ENCODE peak calls at places on chromosomes 12 and 14, in eight cellular contexts. Q is prostate gland, U is A172, H is natural killer cell, T is GM03348, C is amniotic epithelial cell, F is GM10248, Y is tibial nerve. K is an unnamed sample.

GRCh38 chr12:89325495-89325894 is 26.8 kb downstream of the DUSP6 start:
- DNase-seq in C (no peak), Y (no peak), T (no peak), F (no peak), U (no peak), Q (no peak), H (no peak), K (no peak)

GRCh38 chr12:76391461-76391860 is 43.2 kb upstream of the BBS10 start:
- DNase-seq in C (no peak), T (no peak), F (no peak), H (no peak), Y (no peak), U (no peak), Q (no peak), K (no peak)

GRCh38 chr12:49068879-49069506 is 786 bp downstream of the RHEBL1 start:
- DNase-seq in Y (no peak), C (no peak), U (no peak), Q (no peak), H (no peak), T (no peak), F (no peak), K (no peak)

GRCh38 chr12:31749024-31749704 is 20.3 kb upstream of the AMN1 start:
- DNase-seq in C (peak), Y (peak), F (peak), H (peak), U (peak), T (peak), Q (peak), K (peak)

GRCh38 chr12:10354502-10354901 is 35.3 kb downstream of the KLRK1 start:
- DNase-seq in Y (no peak), T (no peak), Q (no peak), C (peak), F (no peak), H (no peak), U (no peak), K (no peak)

GRCh38 chr12:56763753-56764657 is 881 bp downstream of the HSD17B6 start:
- DNase-seq in C (peak), Q (no peak), Y (no peak), F (no peak), U (peak), H (no peak), T (peak), K (no peak)

GRCh38 chr12:109589240-109589590 is 15.6 kb downstream of the MVK start:
- DNase-seq in F (no peak), H (no peak), U (no peak), Q (no peak), T (no peak), C (no peak), Y (no peak), K (no peak)

GRCh38 chr14:57865450-57866198 is at the start of gene SLC35F4:
- DNase-seq in U (no peak), Q (no peak), F (peak), Y (no peak), C (no peak), H (no peak), T (peak), K (no peak)

GRCh38 chr12:130161261-130162231 is 718 bp upstream of the FZD10 start:
- DNase-seq in F (no peak), C (no peak), H (no peak), T (no peak), Q (peak), U (no peak), Y (no peak), K (peak)

GRCh38 chr12:32583535-32583934 is 95.6 kb upstream of the DNM1L start:
- DNase-seq in U (no peak), F (no peak), Y (no peak), T (no peak), C (peak), H (no peak), Q (no peak), K (no peak)

GRCh38 chr14:76294876-76295275 is 81.1 kb upstream of the ESRRB start:
- DNase-seq in Q (no peak), T (no peak), C (no peak), Y (no peak), F (no peak), H (no peak), U (no peak), K (no peak)

GRCh38 chr14:75049731-75050201 is 1.5 kb downstream of the MLH3 start:
- DNase-seq in Q (no peak), F (no peak), C (peak), U (no peak), H (no peak), Y (no peak), T (peak), K (no peak)

GRCh38 chr14:95876769-95877490 is at the start of gene TUNAR:
- DNase-seq in F (no peak), Y (no peak), C (no peak), Q (no peak), H (no peak), U (no peak), T (peak), K (no peak)

GRCh38 chr14:57982161-57982560 is 116.3 kb upstream of the SLC35F4 start:
- DNase-seq in T (no peak), H (no peak), C (no peak), Y (no peak), Q (no peak), F (no peak), U (no peak), K (no peak)

GRCh38 chr14:73795974-73796373 is 55.7 kb upstream of the PTGR2 start:
- DNase-seq in T (peak), Y (no peak), U (peak), Q (no peak), F (no peak), C (peak), H (no peak), K (no peak)

GRCh38 chr12:81381951-81382350 is 304.1 kb downstream of the ACSS3 start:
- DNase-seq in U (no peak), T (no peak), Q (no peak), F (no peak), Y (no peak), C (no peak), H (no peak), K (no peak)

GRCh38 chr12:131331148-131331750 is 377.5 kb downstream of the ADGRD1 start:
- DNase-seq in U (no peak), F (no peak), H (no peak), Q (no peak), T (no peak), Y (no peak), C (no peak), K (no peak)

GRCh38 chr12:94178054-94178453 is 29.7 kb downstream of the PLXNC1 start:
- DNase-seq in H (no peak), T (no peak), Y (no peak), Q (no peak), U (no peak), F (no peak), C (no peak), K (no peak)

GRCh38 chr12:96263449-96263902 is 69.3 kb downstream of the ELK3 start:
- DNase-seq in H (no peak), T (no peak), F (no peak), U (no peak), Q (peak), C (no peak), Y (no peak), K (no peak)

GRCh38 chr14:82075566-82075965 is 541.9 kb upstream of the SEL1L start:
- DNase-seq in Y (peak), F (peak), Q (peak), H (no peak), C (peak), U (peak), T (no peak), K (no peak)

GRCh38 chr14:33848706-33849454 is 102.0 kb downstream of the EGLN3 start:
- DNase-seq in T (peak), F (peak), Y (no peak), H (no peak), Q (peak), U (peak), C (peak), K (no peak)

GRCh38 chr12:112676526-112676925 is 115.0 kb upstream of the RPH3A start:
- DNase-seq in F (no peak), Y (no peak), T (no peak), H (no peak), Q (no peak), U (no peak), C (no peak), K (no peak)

GRCh38 chr12:94534761-94535613 is 75.3 kb upstream of the CEP83 start:
- DNase-seq in T (no peak), U (no peak), Q (no peak), C (no peak), F (no peak), Y (no peak), H (no peak), K (no peak)

GRCh38 chr12:1632702-1633101 is 3.7 kb downstream of the WNT5B start:
- DNase-seq in Q (no peak), Y (no peak), C (no peak), U (no peak), F (no peak), H (no peak), T (no peak), K (no peak)

GRCh38 chr12:42541965-42542364 is 47.6 kb downstream of the PRICKLE1 start:
- DNase-seq in U (no peak), H (no peak), F (no peak), T (no peak), Q (no peak), Y (no peak), C (no peak), K (no peak)

GRCh38 chr12:49109631-49110172 is 945 bp downstream of the LMBR1L start:
- DNase-seq in Y (no peak), Q (no peak), U (no peak), F (no peak), T (no peak), C (no peak), H (no peak), K (no peak)

GRCh38 chr12:112684742-112685141 is 106.8 kb upstream of the RPH3A start:
- DNase-seq in Y (no peak), U (no peak), H (no peak), T (no peak), Q (no peak), F (no peak), C (no peak), K (no peak)

GRCh38 chr12:2011641-2012607 is 7.7 kb upstream of the DCP1B start:
- DNase-seq in F (no peak), H (no peak), Q (no peak), Y (no peak), C (no peak), T (no peak), U (no peak), K (no peak)

GRCh38 chr14:95253039-95253620 is 66.6 kb downstream of the CLMN start:
- DNase-seq in Q (no peak), U (no peak), H (no peak), T (no peak), Y (no peak), F (no peak), C (no peak), K (no peak)

GRCh38 chr14:23183479-23183878 is at the start of gene SLC7A8:
- DNase-seq in F (no peak), U (no peak), Q (peak), Y (peak), H (no peak), T (peak), C (peak), K (peak)

GRCh38 chr12:80325167-80325959 is 118.7 kb upstream of the PTPRQ start:
- DNase-seq in C (no peak), Y (no peak), T (peak), U (no peak), Q (no peak), H (no peak), F (no peak), K (no peak)

GRCh38 chr12:111011999-111012600 is 91.7 kb upstream of the MYL2 start:
- DNase-seq in C (no peak), T (no peak), Q (no peak), U (no peak), Y (no peak), H (no peak), F (no peak), K (no peak)

GRCh38 chr12:57243521-57244305 is 7.3 kb downstream of the STAC3 start:
- DNase-seq in U (peak), Y (peak), C (peak), H (peak), T (peak), Q (peak), F (peak), K (peak)

GRCh38 chr14:24307575-24308341 is at the start of gene CIDEB:
- DNase-seq in T (peak), H (no peak), Y (peak), F (peak), C (peak), U (peak), Q (peak), K (no peak)

GRCh38 chr12:5085896-5086295 is 42.2 kb downstream of the KCNA5 start:
- DNase-seq in T (peak), Q (no peak), U (peak), H (no peak), Y (no peak), F (no peak), C (peak), K (no peak)

GRCh38 chr12:41473441-41473840 is 285.3 kb downstream of the PDZRN4 start:
- DNase-seq in U (no peak), F (no peak), T (no peak), C (no peak), Y (no peak), Q (no peak), H (no peak), K (no peak)

GRCh38 chr14:96143906-96144305 is 60.7 kb upstream of the BDKRB2 start:
- DNase-seq in U (no peak), Y (no peak), F (no peak), C (no peak), T (no peak), Q (no peak), H (no peak), K (no peak)